ENCODE peak calls at places on chromosomes 4 and X, in four cellular contexts. H is activated T-cell treated with anti-CD3 and anti-CD28 coated beads, Interleukin-2, amount 50 U/mL, for 72 hours; V is AG04450; R is fibroblast of pulmonary artery. D is an unnamed sample.

GRCh38 chr4:2341261-2341841 is 77.1 kb downstream of the ZFYVE28 start:
- DNase-seq in H (no peak), V (no peak), R (no peak), D (no peak)

GRCh38 chr4:90349632-90350031 is 222.4 kb downstream of the CCSER1 start:
- DNase-seq in H (no peak), V (no peak), R (no peak), D (no peak)

GRCh38 chr4:112514449-112515277 is 1.3 kb downstream of the NEUROG2 start:
- DNase-seq in H (no peak), V (no peak), R (no peak), D (no peak)

GRCh38 chrX:125293792-125294780 is 25.6 kb upstream of the TEX13C start:
- DNase-seq in H (peak), V (no peak), R (no peak), D (no peak)

GRCh38 chrX:40143001-40143400 is 45.2 kb upstream of the BCOR start:
- DNase-seq in H (no peak), V (no peak), R (no peak), D (no peak)

GRCh38 chr4:36213956-36214355 is 30.4 kb downstream of the ARAP2 start:
- DNase-seq in H (no peak), V (no peak), R (no peak), D (no peak)

GRCh38 chrX:34655496-34656258 is 1.4 kb downstream of the TMEM47 start:
- DNase-seq in H (no peak), V (no peak), R (peak), D (no peak)

GRCh38 chrX:148976571-148976970 is 476.2 kb downstream of the AFF2 start:
- DNase-seq in H (no peak), V (no peak), R (no peak), D (no peak)

GRCh38 chr4:180669637-180670036 is 1573.6 kb upstream of the TENM3 start:
- DNase-seq in H (no peak), V (no peak), R (no peak), D (no peak)

GRCh38 chr4:71498002-71498401 is 159.2 kb downstream of the SLC4A4 start:
- DNase-seq in H (no peak), V (peak), R (peak), D (no peak)

GRCh38 chrX:50853399-50853798 is 39.4 kb upstream of the SHROOM4 start:
- DNase-seq in H (no peak), V (no peak), R (no peak), D (no peak)

GRCh38 chr4:183471960-183472708 is 27.7 kb downstream of the CDKN2AIP start:
- DNase-seq in H (peak), V (peak), R (peak), D (peak)

GRCh38 chr4:164139291-164139690 is 614.6 kb upstream of the SMIM31 start:
- DNase-seq in H (no peak), V (no peak), R (no peak), D (no peak)

GRCh38 chrX:108018659-108019381 is 26.0 kb upstream of the VSIG1 start:
- DNase-seq in H (peak), V (no peak), R (no peak), D (peak)

GRCh38 chr4:2301221-2301642 is 39.3 kb upstream of the MXD4 start:
- DNase-seq in H (no peak), V (no peak), R (no peak), D (peak)

GRCh38 chrX:20063716-20064351 is 52.9 kb downstream of the MAP7D2 start:
- DNase-seq in H (no peak), V (no peak), R (no peak), D (no peak)

GRCh38 chrX:6681469-6681868 is 146.6 kb upstream of the VCX3A start:
- DNase-seq in H (no peak), V (no peak), R (no peak), D (no peak)

GRCh38 chr4:18366762-18367358 is 345.3 kb upstream of the LCORL start:
- DNase-seq in H (no peak), V (no peak), R (peak), D (peak)

GRCh38 chrX:15298780-15299179 is 16.7 kb downstream of the ASB11 start:
- DNase-seq in H (no peak), V (no peak), R (no peak), D (no peak)

GRCh38 chr4:32135642-32136041 is 1415.5 kb downstream of the PCDH7 start:
- DNase-seq in H (no peak), V (no peak), R (peak), D (no peak)

GRCh38 chrX:41189156-41189555 is 103.9 kb downstream of the USP9X start:
- DNase-seq in H (no peak), V (no peak), R (no peak), D (no peak)

GRCh38 chr4:85953651-85954018 is 406.2 kb downstream of the MAPK10 start:
- DNase-seq in H (no peak), V (no peak), R (peak), D (no peak)

GRCh38 chrX:131854586-131854985 is 168.5 kb upstream of the STK26 start:
- DNase-seq in H (no peak), V (no peak), R (peak), D (no peak)

GRCh38 chr4:72677886-72678285 is 108.9 kb upstream of the ADAMTS3 start:
- DNase-seq in H (no peak), V (no peak), R (no peak), D (no peak)

GRCh38 chr4:879730-880079 is 52.4 kb downstream of the GAK start:
- DNase-seq in H (peak), V (no peak), R (no peak), D (peak)

GRCh38 chr4:1990348-1990645 is 18.5 kb downstream of the NELFA start:
- DNase-seq in H (no peak), V (no peak), R (no peak), D (no peak)

GRCh38 chrX:4706961-4707360 is 993.5 kb upstream of the PRKX start:
- DNase-seq in H (no peak), V (no peak), R (no peak), D (no peak)

GRCh38 chr4:70299643-70300042 is 35.1 kb upstream of the CABS1 start:
- DNase-seq in H (no peak), V (no peak), R (no peak), D (no peak)

GRCh38 chrX:97529801-97530200 is 646.1 kb downstream of the RPA4 start:
- DNase-seq in H (no peak), V (no peak), R (peak), D (no peak)

D was measured in stimulated activated naive CD8-positive, alpha-beta T cell treated with anti-CD3 and anti-CD28 coated beads, Interleukin-15, amount 100 ng/mL, for 72 hours.